ENCODE peak calls at places on chromosome 1, in four cellular contexts. J is AG08396, E is neural crest cell, M is NCI-H1417. Q is an unnamed sample.

GRCh38 chr1:212749924-212750535 is 41.5 kb downstream of the NSL1 start:
- DNase-seq in E (no peak), M (peak), J (peak), Q (peak)

GRCh38 chr1:201385299-201385891 is 7.9 kb upstream of the TNNT2 start:
- DNase-seq in J (peak), E (peak), M (peak), Q (peak)

GRCh38 chr1:176717052-176717754 is 254.2 kb downstream of the PAPPA2 start:
- DNase-seq in E (no peak), M (no peak), J (no peak), Q (no peak)

GRCh38 chr1:40141878-40142535 is 19.2 kb upstream of the RLF start:
- DNase-seq in E (no peak), M (no peak), J (no peak), Q (no peak)

GRCh38 chr1:2529776-2530500 is at the start of gene HES5:
- DNase-seq in E (peak), J (no peak), M (peak), Q (no peak)

GRCh38 chr1:66354311-66354922 is 179.5 kb upstream of the SGIP1 start:
- DNase-seq in M (no peak), E (no peak), J (no peak), Q (no peak)

GRCh38 chr1:235913311-235913710 is 46.6 kb upstream of the LYST start:
- DNase-seq in J (no peak), M (no peak), E (no peak), Q (no peak)

GRCh38 chr1:95232646-95233320 is 1.2 kb upstream of the RWDD3 start:
- DNase-seq in M (no peak), J (peak), E (no peak), Q (no peak)

GRCh38 chr1:94079991-94080388 is 41.0 kb downstream of the ABCA4 start:
- DNase-seq in M (no peak), J (no peak), E (no peak), Q (no peak)

GRCh38 chr1:19070891-19071621 is 114.6 kb upstream of the IFFO2 start:
- DNase-seq in M (no peak), J (no peak), E (no peak), Q (no peak)

Q was measured in activated CD4-positive, alpha-beta memory T cell treated with anti-CD3 and anti-CD28 coated beads for 36 hours.